ENCODE peak calls at places on chromosomes 3 and 15, in nine cellular contexts. C is pancreas, U is HCT116, H is sigmoid colon, F is tibial artery, D is breast epithelium, J is Peyer's patch, G is GM23248, R is ovary. V is an unnamed sample.

GRCh38 chr15:60591491-60592385 is 112.8 kb upstream of the ICE2 start:
- DNase-seq in C (peak; percentile 81), U (no peak), H (peak; percentile 74), F (peak; percentile 73), D (no peak), J (no peak), G (peak; percentile 70), R (peak; percentile 58), V (peak; percentile 79)

GRCh38 chr3:132772252-132772651 is 50.0 kb upstream of the NPHP3 start:
- DNase-seq in C (no peak), U (no peak), H (no peak), F (no peak), D (no peak), J (no peak), G (no peak), R (no peak), V (no peak)

GRCh38 chr15:67091073-67091965 is 25.9 kb downstream of the SMAD3 start:
- DNase-seq in C (peak; percentile 68), U (peak; percentile 90), H (peak; percentile 79), F (no peak), D (no peak), J (peak; percentile 72), G (peak; percentile 60), R (peak; percentile 71), V (peak; percentile 77)

GRCh38 chr15:67136802-67137201 is 71.4 kb downstream of the SMAD3 start:
- DNase-seq in C (no peak), U (no peak), H (peak; percentile 51), F (peak; percentile 55), D (no peak), J (no peak), G (no peak), R (no peak), V (no peak)

GRCh38 chr3:188279696-188280398 is 125.9 kb downstream of the LPP start:
- DNase-seq in C (no peak), U (no peak), H (no peak), F (no peak), D (no peak), J (no peak), G (no peak), R (no peak), V (no peak)

GRCh38 chr3:53941174-53941573 is 49.5 kb upstream of the SELENOK start:
- DNase-seq in C (no peak), U (no peak), H (no peak), F (no peak), D (no peak), J (no peak), G (peak; percentile 71), R (no peak), V (no peak)

GRCh38 chr3:23263796-23264195 is 60.7 kb downstream of the UBE2E2 start:
- DNase-seq in C (no peak), U (no peak), H (no peak), F (no peak), D (no peak), J (no peak), G (peak; percentile 47), R (no peak), V (no peak)

GRCh38 chr15:95639208-95639607 is 691.3 kb upstream of the NR2F2 start:
- DNase-seq in C (no peak), U (no peak), H (no peak), F (no peak), D (no peak), J (no peak), G (no peak), R (no peak), V (no peak)

GRCh38 chr3:100047455-100048141 is 66.7 kb downstream of the FILIP1L start:
- DNase-seq in C (no peak), U (peak; percentile 32), H (no peak), F (no peak), D (no peak), J (peak; percentile 57), G (peak; percentile 86), R (no peak), V (no peak)

GRCh38 chr3:11155341-11156025 is 1.2 kb downstream of the HRH1 start:
- DNase-seq in C (peak; percentile 68), U (peak; percentile 47), H (peak; percentile 92), F (peak; percentile 89), D (peak; percentile 37), J (no peak), G (peak; percentile 94), R (peak; percentile 81), V (peak; percentile 83)

GRCh38 chr3:73442886-73443285 is 181.9 kb downstream of the PDZRN3 start:
- DNase-seq in C (no peak), U (no peak), H (no peak), F (no peak), D (no peak), J (no peak), G (no peak), R (no peak), V (no peak)

GRCh38 chr3:128559486-128560225 is 66.7 kb upstream of the GATA2 start:
- DNase-seq in C (no peak), U (no peak), H (peak; percentile 19), F (peak; percentile 49), D (no peak), J (no peak), G (no peak), R (no peak), V (no peak)

GRCh38 chr3:101519685-101520365 is 6.8 kb upstream of the SENP7 start:
- DNase-seq in C (no peak), U (no peak), H (no peak), F (no peak), D (no peak), J (no peak), G (no peak), R (no peak), V (no peak)

GRCh38 chr3:71728632-71729342 is 3.6 kb upstream of the EIF4E3 start:
- DNase-seq in C (no peak), U (no peak), H (no peak), F (no peak), D (no peak), J (no peak), G (peak; percentile 34), R (no peak), V (no peak)

GRCh38 chr3:126768903-126769302 is 64.9 kb downstream of the CHCHD6 start:
- DNase-seq in C (no peak), U (no peak), H (no peak), F (no peak), D (no peak), J (no peak), G (no peak), R (no peak), V (no peak)

GRCh38 chr3:101890716-101891115 is 41.4 kb downstream of the NFKBIZ start:
- DNase-seq in C (no peak), U (no peak), H (no peak), F (no peak), D (no peak), J (no peak), G (peak; percentile 81), R (no peak), V (no peak)

GRCh38 chr15:96924570-96924969 is 594.1 kb downstream of the NR2F2 start:
- DNase-seq in C (no peak), U (no peak), H (no peak), F (no peak), D (no peak), J (no peak), G (no peak), R (no peak), V (no peak)

GRCh38 chr3:38347421-38348200 is 1.0 kb downstream of the XYLB start:
- DNase-seq in C (no peak), U (no peak), H (no peak), F (no peak), D (no peak), J (no peak), G (no peak), R (no peak), V (no peak)

GRCh38 chr3:11914041-11914440 is 67.4 kb upstream of the TAMM41 start:
- DNase-seq in C (no peak), U (no peak), H (no peak), F (no peak), D (no peak), J (no peak), G (no peak), R (no peak), V (no peak)

GRCh38 chr3:52831500-52832301 is 1.2 kb upstream of the ITIH4 start:
- DNase-seq in C (peak; percentile 66), U (peak; percentile 68), H (peak; percentile 85), F (peak; percentile 96), D (peak; percentile 37), J (peak; percentile 18), G (peak; percentile 87), R (peak; percentile 40), V (peak; percentile 78)
- H3K4me1 ChIP-seq in C (no peaks in the 10 kb centered on the region), U (peaks cover 22% of the 10 kb centered on the region), H (peaks cover 29% of the 10 kb centered on the region), F (peaks cover 68% of the 10 kb centered on the region), D (no peaks in the 10 kb centered on the region), J (peaks cover 6% of the 10 kb centered on the region), G (peaks cover 8% of the 10 kb centered on the region), R (peaks cover 7% of the 10 kb centered on the region), V (peaks cover 27% of the 10 kb centered on the region)

DNA sequence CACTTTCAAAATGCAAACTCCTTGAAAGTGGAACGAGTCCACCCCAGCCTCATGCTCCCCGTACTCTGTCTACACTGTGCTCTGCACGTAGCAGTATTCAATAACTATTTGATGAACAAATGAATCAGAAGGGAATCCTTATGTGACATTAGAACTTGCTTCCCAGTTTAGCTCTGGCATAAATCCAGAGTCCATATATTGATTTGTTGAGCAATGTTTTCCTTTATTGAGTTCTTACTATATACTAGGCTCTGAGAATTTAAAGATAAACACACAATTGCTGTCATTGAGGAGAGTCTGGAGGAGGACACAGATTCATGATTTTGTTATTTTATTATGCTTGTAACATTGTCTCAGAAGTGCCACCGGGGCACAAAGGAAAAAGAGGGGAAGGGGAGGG is 71.0 kb upstream of the GATM start:
- DNase-seq in C (no peak), U (no peak), H (no peak), F (no peak), D (no peak), J (no peak), G (no peak), R (no peak), V (no peak)
- H3K4me1 ChIP-seq in C (no peaks in the 10 kb centered on the region), U (peaks cover 27% of the 10 kb centered on the region), H (no peaks in the 10 kb centered on the region), F (no peaks in the 10 kb centered on the region), D (no peaks in the 10 kb centered on the region), J (peaks cover 28% of the 10 kb centered on the region), G (peaks cover 22% of the 10 kb centered on the region), R (no peaks in the 10 kb centered on the region), V (peaks cover 15% of the 10 kb centered on the region)

DNA sequence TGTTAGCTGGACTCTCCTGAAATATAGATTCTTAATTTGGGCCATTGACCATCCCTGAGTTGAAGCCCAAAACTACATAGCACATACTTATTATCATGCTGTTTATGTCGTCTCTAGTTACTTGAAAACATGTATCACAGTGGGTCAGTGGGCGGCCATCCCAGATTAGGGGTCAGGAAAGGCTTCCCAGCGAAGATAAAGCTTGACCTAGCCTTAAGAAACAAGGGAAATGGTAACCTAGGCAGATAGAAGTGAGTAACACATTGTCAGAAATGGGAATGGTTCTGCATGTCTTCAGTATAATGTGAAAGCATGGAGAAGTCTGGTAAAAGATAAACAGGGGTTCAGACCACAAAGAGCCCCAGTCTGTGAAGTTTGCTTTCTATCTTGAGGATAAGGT is 124.7 kb downstream of the C3orf70 start:
- DNase-seq in C (no peak), U (no peak), H (no peak), F (no peak), D (no peak), J (no peak), G (no peak), R (no peak), V (no peak)
- H3K4me1 ChIP-seq in C (no peaks in the 10 kb centered on the region), U (no peaks in the 10 kb centered on the region), H (no peaks in the 10 kb centered on the region), F (no peaks in the 10 kb centered on the region), D (no peaks in the 10 kb centered on the region), J (no peaks in the 10 kb centered on the region), G (no peaks in the 10 kb centered on the region), R (no peaks in the 10 kb centered on the region), V (no peaks in the 10 kb centered on the region)

DNA sequence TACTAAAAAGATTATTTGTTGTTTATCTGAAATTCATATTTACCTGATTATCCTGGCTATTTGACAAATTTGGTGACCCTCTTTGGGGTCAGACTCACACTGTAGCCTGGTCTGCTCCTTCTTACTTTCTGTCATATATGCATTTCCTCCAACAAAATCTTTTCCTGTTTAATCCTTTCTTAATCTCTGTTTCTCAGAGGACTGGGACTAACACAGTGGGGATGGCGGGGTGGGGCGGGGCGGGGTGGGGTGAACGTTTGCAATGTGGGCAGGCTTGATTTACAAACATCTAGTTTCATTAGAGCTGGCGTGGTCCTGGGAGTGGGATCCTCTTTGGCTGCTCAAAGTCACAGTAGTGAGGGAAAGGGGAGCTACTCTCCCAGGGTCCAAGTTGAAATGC is 35.3 kb upstream of the CDCP1 start:
- DNase-seq in C (no peak), U (no peak), H (no peak), F (no peak), D (no peak), J (no peak), G (no peak), R (no peak), V (no peak)
- H3K4me1 ChIP-seq in C (peaks cover 3% of the 10 kb centered on the region), U (peaks cover 35% of the 10 kb centered on the region), H (peaks cover 40% of the 10 kb centered on the region), F (no peaks in the 10 kb centered on the region), D (no peaks in the 10 kb centered on the region), J (peaks cover 3% of the 10 kb centered on the region), G (peaks cover 23% of the 10 kb centered on the region), R (no peaks in the 10 kb centered on the region), V (peaks cover 48% of the 10 kb centered on the region)

V was measured in suprapubic skin.